ENCODE peak calls at places on chromosomes 12 and 14, in nine cellular contexts. P is naive thymus-derived CD4-positive, alpha-beta T cell; M is NCI-H1417; E is naive thymus-derived CD8-positive, alpha-beta T cell; Z is choroid plexus epithelial cell; C is left ventricle myocardium superior; B is germinal center; S is MM.1S; D is myocyte. V is an unnamed sample.

GRCh38 chr12:107514887-107515445 is 170.6 kb upstream of the PWP1 start:
- DNase-seq in M (no peak), Z (peak), E (no peak), P (no peak), B (no peak), C (no peak), S (no peak), D (no peak), V (no peak)

GRCh38 chr14:61839452-61839851 is 77.2 kb downstream of the SNAPC1 start:
- DNase-seq in B (no peak), E (no peak), S (no peak), Z (peak), C (no peak), D (no peak), M (no peak), P (no peak), V (peak)

GRCh38 chr12:116968986-116969385 is 58.2 kb downstream of the FBXW8 start:
- DNase-seq in E (no peak), M (no peak), D (no peak), B (peak), C (no peak), S (no peak), P (no peak), Z (no peak), V (no peak)

GRCh38 chr14:56661478-56661877 is 81.9 kb downstream of the TMEM260 start:
- DNase-seq in D (no peak), E (no peak), P (no peak), M (no peak), Z (no peak), C (no peak), S (no peak), B (no peak), V (no peak)

GRCh38 chr12:89181271-89181920 is 170.9 kb downstream of the DUSP6 start:
- DNase-seq in C (no peak), P (no peak), M (no peak), B (no peak), S (no peak), E (no peak), D (no peak), Z (peak), V (no peak)

GRCh38 chr12:31589582-31589895 is 1.4 kb downstream of the DENND5B start:
- DNase-seq in Z (no peak), B (peak), P (no peak), E (no peak), C (peak), D (no peak), S (peak), M (no peak), V (no peak)

GRCh38 chr12:100827901-100828520 is 33.4 kb downstream of the ANO4 start:
- DNase-seq in C (no peak), P (no peak), B (no peak), D (peak), M (peak), Z (peak), S (peak), E (no peak), V (no peak)

GRCh38 chr12:11886339-11886738 is 184.4 kb upstream of the BCL2L14 start:
- DNase-seq in S (no peak), C (no peak), P (no peak), E (no peak), Z (no peak), B (no peak), D (no peak), M (no peak), V (no peak)

GRCh38 chr14:56514663-56515371 is 64.8 kb upstream of the TMEM260 start:
- DNase-seq in Z (peak), D (peak), S (no peak), C (no peak), B (no peak), M (no peak), P (no peak), E (no peak), V (no peak)

GRCh38 chr14:103332143-103332919 is 1.7 kb upstream of the EIF5 start:
- DNase-seq in D (no peak), S (peak), P (no peak), Z (no peak), M (peak), C (no peak), E (no peak), B (no peak), V (no peak)

GRCh38 chr12:131674373-131674772 is 36.5 kb upstream of the SFSWAP start:
- DNase-seq in B (no peak), D (no peak), M (no peak), C (no peak), Z (no peak), S (no peak), P (no peak), E (no peak), V (no peak)

GRCh38 chr14:30572771-30573170 is 13.8 kb downstream of the G2E3 start:
- DNase-seq in C (no peak), B (no peak), M (no peak), S (no peak), D (no peak), Z (no peak), E (no peak), P (no peak), V (no peak)

GRCh38 chr12:50545783-50546182 is 41.0 kb downstream of the DIP2B start:
- DNase-seq in P (no peak), M (no peak), C (no peak), Z (no peak), D (peak), S (no peak), B (no peak), E (no peak), V (no peak)

GRCh38 chr12:109165599-109165998 is 49.2 kb downstream of the ACACB start:
- DNase-seq in S (no peak), E (no peak), Z (no peak), P (no peak), M (no peak), D (no peak), C (no peak), B (no peak), V (no peak)

GRCh38 chr12:662541-663292 is 528 bp downstream of the NINJ2 start:
- DNase-seq in D (peak), P (no peak), E (no peak), B (no peak), C (no peak), S (no peak), Z (peak), M (no peak), V (no peak)

GRCh38 chr12:47754881-47755280 is 3.8 kb downstream of the RAPGEF3 start:
- DNase-seq in P (no peak), B (no peak), E (no peak), S (peak), M (no peak), Z (no peak), D (peak), C (peak), V (no peak)

GRCh38 chr14:90551733-90552464 is 155.1 kb downstream of the CALM1 start:
- DNase-seq in S (no peak), E (no peak), P (no peak), C (no peak), M (no peak), D (no peak), B (no peak), Z (no peak), V (no peak)

GRCh38 chr12:67274186-67274585 is 5.0 kb downstream of the CAND1 start:
- DNase-seq in M (no peak), P (no peak), Z (no peak), S (peak), C (no peak), E (no peak), D (no peak), B (peak), V (no peak)

GRCh38 chr12:1531160-1531653 is 63.2 kb downstream of the FBXL14 start:
- DNase-seq in P (no peak), C (peak), M (peak), B (peak), S (no peak), E (no peak), Z (no peak), D (no peak), V (no peak)

GRCh38 chr12:6542209-6543009 is 8.1 kb downstream of the GAPDH start:
- DNase-seq in P (no peak), C (no peak), M (no peak), S (no peak), D (peak), E (no peak), Z (no peak), B (no peak), V (no peak)

GRCh38 chr12:124633269-124633953 is 66.0 kb upstream of the NCOR2 start:
- DNase-seq in P (no peak), E (no peak), D (peak), Z (peak), B (no peak), S (no peak), M (no peak), C (no peak), V (no peak)

V was measured in glomerular endothelial cell.